ENCODE peak calls at places on chromosomes 2 and 18, in seven cellular contexts. One of them, this sample, is unnamed.

GRCh38 chr2:231918501-231919330 is 7.5 kb downstream of the NPPC start:
- DNase-seq in cardiac fibroblast: no peak
- DNase-seq in left ventricle myocardium inferior: peak
- DNase-seq in HL-60: no peak
- DNase-seq in endothelial cell of umbilical vein: no peak
- DNase-seq in upper lobe of left lung: no peak
- DNase-seq in heart right ventricle: no peak
- DNase-seq in this sample: no peak

GRCh38 chr18:40152859-40153258 is 1802.2 kb upstream of the PIK3C3 start:
- DNase-seq in HL-60: no peak
- DNase-seq in heart right ventricle: no peak
- DNase-seq in upper lobe of left lung: no peak
- DNase-seq in endothelial cell of umbilical vein: no peak
- DNase-seq in left ventricle myocardium inferior: no peak
- DNase-seq in cardiac fibroblast: peak
- DNase-seq in this sample: no peak

GRCh38 chr2:128308889-128309288 is 9.8 kb downstream of the HS6ST1 start:
- DNase-seq in HL-60: no peak
- DNase-seq in endothelial cell of umbilical vein: no peak
- DNase-seq in upper lobe of left lung: no peak
- DNase-seq in cardiac fibroblast: no peak
- DNase-seq in heart right ventricle: no peak
- DNase-seq in left ventricle myocardium inferior: peak
- DNase-seq in this sample: no peak

GRCh38 chr2:170817247-170817998 is 736 bp downstream of the GAD1 start:
- DNase-seq in upper lobe of left lung: no peak
- DNase-seq in left ventricle myocardium inferior: no peak
- DNase-seq in endothelial cell of umbilical vein: peak
- DNase-seq in cardiac fibroblast: peak
- DNase-seq in HL-60: no peak
- DNase-seq in heart right ventricle: no peak
- DNase-seq in this sample: no peak

GRCh38 chr2:185208261-185208660 is 530.3 kb upstream of the FSIP2 start:
- DNase-seq in cardiac fibroblast: no peak
- DNase-seq in HL-60: no peak
- DNase-seq in left ventricle myocardium inferior: no peak
- DNase-seq in upper lobe of left lung: no peak
- DNase-seq in endothelial cell of umbilical vein: no peak
- DNase-seq in heart right ventricle: no peak
- DNase-seq in this sample: no peak

GRCh38 chr18:48949606-48950535 is 894 bp downstream of the SMAD7 start:
- DNase-seq in endothelial cell of umbilical vein: peak
- DNase-seq in HL-60: no peak
- DNase-seq in cardiac fibroblast: peak
- DNase-seq in upper lobe of left lung: peak
- DNase-seq in heart right ventricle: peak
- DNase-seq in left ventricle myocardium inferior: no peak
- DNase-seq in this sample: no peak

GRCh38 chr2:191333911-191334357 is 88.7 kb downstream of the MYO1B start:
- DNase-seq in cardiac fibroblast: peak
- DNase-seq in left ventricle myocardium inferior: no peak
- DNase-seq in heart right ventricle: no peak
- DNase-seq in HL-60: no peak
- DNase-seq in upper lobe of left lung: no peak
- DNase-seq in endothelial cell of umbilical vein: no peak
- DNase-seq in this sample: peak

GRCh38 chr18:26133652-26134051 is at the start of gene PSMA8:
- DNase-seq in left ventricle myocardium inferior: peak
- DNase-seq in heart right ventricle: peak
- DNase-seq in HL-60: no peak
- DNase-seq in cardiac fibroblast: no peak
- DNase-seq in endothelial cell of umbilical vein: peak
- DNase-seq in upper lobe of left lung: no peak
- DNase-seq in this sample: no peak

GRCh38 chr2:191036365-191036764 is 22.4 kb upstream of the STAT1 start:
- DNase-seq in upper lobe of left lung: peak
- DNase-seq in cardiac fibroblast: no peak
- DNase-seq in left ventricle myocardium inferior: no peak
- DNase-seq in endothelial cell of umbilical vein: peak
- DNase-seq in HL-60: no peak
- DNase-seq in heart right ventricle: no peak
- DNase-seq in this sample: no peak

DNA sequence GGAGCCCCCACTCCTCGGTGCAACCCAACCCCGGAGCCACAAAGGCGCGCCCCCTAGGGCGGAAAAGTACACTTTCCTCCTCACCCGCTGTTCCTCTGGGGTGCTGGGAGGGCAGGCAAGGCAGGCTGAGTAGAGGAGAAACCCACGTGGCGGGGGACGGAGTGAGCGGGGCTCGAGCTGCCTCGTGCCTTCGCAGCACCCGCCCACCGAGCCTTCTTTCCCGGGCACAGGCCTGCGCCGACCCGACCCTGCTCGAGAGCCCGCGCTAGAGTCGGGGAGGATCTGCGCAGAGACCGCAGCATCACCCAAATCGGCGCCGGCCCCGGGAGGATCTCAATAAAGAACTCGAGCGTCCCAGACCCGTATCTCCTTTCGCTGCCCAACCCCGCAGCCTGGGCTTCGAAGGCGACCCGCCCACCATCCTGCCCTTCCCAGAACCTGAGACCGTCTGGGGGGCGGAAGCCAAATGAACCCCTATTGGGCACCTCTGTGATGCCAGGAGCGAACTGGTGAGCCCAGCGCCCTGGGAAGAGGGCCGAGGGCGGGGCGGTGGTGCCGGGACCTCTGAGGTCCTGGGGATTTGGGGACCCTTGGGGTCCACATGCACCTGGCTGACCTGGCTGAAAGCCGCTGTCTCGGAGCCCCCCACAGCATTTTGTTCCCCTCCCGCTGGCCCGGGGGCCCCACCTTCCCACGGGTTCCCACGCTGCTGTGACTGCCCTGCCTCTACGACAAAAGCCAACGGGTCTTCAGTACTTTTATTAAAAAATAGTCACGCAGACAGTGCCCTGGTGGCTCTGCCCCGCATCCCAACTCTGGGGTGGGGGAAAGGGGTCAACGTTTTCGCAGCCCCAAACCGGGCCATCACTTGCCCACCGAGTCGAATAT is 1.3 kb downstream of the UCN start:
- DNase-seq in endothelial cell of umbilical vein: no peak
- DNase-seq in HL-60: no peak
- DNase-seq in cardiac fibroblast: no peak
- DNase-seq in upper lobe of left lung: no peak
- DNase-seq in heart right ventricle: no peak
- DNase-seq in left ventricle myocardium inferior: no peak
- DNase-seq in this sample: no peak
- H3K4me3 ChIP-seq in endothelial cell of umbilical vein: no peak
- H3K4me3 ChIP-seq in HL-60: no peak
- H3K4me3 ChIP-seq in cardiac fibroblast: no peak
- H3K4me3 ChIP-seq in upper lobe of left lung: peak
- H3K4me3 ChIP-seq in heart right ventricle: no peak
- H3K4me3 ChIP-seq in left ventricle myocardium inferior: peak
- H3K4me3 ChIP-seq in this sample: no peak

GRCh38 chr2:107627164-107627563 is 199.5 kb upstream of the RGPD4 start:
- DNase-seq in heart right ventricle: no peak
- DNase-seq in upper lobe of left lung: no peak
- DNase-seq in cardiac fibroblast: no peak
- DNase-seq in HL-60: no peak
- DNase-seq in endothelial cell of umbilical vein: no peak
- DNase-seq in left ventricle myocardium inferior: no peak
- DNase-seq in this sample: no peak
- TF ChIP-seq CTCF in heart right ventricle: no peak
- TF ChIP-seq CTCF in upper lobe of left lung: no peak
- TF ChIP-seq CTCF in cardiac fibroblast: no peak
- TF ChIP-seq CTCF in HL-60: no peak
- TF ChIP-seq CTCF in endothelial cell of umbilical vein: no peak
- TF ChIP-seq CTCF in left ventricle myocardium inferior: no peak
- TF ChIP-seq CTCF in this sample: peak

GRCh38 chr2:112023707-112024106 is 31.4 kb upstream of the TMEM87B start:
- DNase-seq in HL-60: no peak
- DNase-seq in cardiac fibroblast: no peak
- DNase-seq in left ventricle myocardium inferior: no peak
- DNase-seq in upper lobe of left lung: no peak
- DNase-seq in heart right ventricle: no peak
- DNase-seq in endothelial cell of umbilical vein: no peak
- DNase-seq in this sample: no peak

GRCh38 chr2:112024896-112025491 is 30.1 kb upstream of the TMEM87B start:
- DNase-seq in cardiac fibroblast: no peak
- DNase-seq in heart right ventricle: no peak
- DNase-seq in HL-60: no peak
- DNase-seq in left ventricle myocardium inferior: no peak
- DNase-seq in upper lobe of left lung: no peak
- DNase-seq in endothelial cell of umbilical vein: no peak
- DNase-seq in this sample: no peak

GRCh38 chr2:112021781-112022231 is 33.3 kb upstream of the TMEM87B start:
- DNase-seq in upper lobe of left lung: no peak
- DNase-seq in left ventricle myocardium inferior: no peak
- DNase-seq in endothelial cell of umbilical vein: no peak
- DNase-seq in cardiac fibroblast: no peak
- DNase-seq in HL-60: no peak
- DNase-seq in heart right ventricle: no peak
- DNase-seq in this sample: no peak

GRCh38 chr2:112026509-112026908 is 28.6 kb upstream of the TMEM87B start:
- DNase-seq in endothelial cell of umbilical vein: peak
- DNase-seq in cardiac fibroblast: no peak
- DNase-seq in upper lobe of left lung: no peak
- DNase-seq in left ventricle myocardium inferior: no peak
- DNase-seq in HL-60: no peak
- DNase-seq in heart right ventricle: no peak
- DNase-seq in this sample: no peak

GRCh38 chr2:112024246-112024645 is 30.8 kb upstream of the TMEM87B start:
- DNase-seq in HL-60: no peak
- DNase-seq in cardiac fibroblast: no peak
- DNase-seq in upper lobe of left lung: no peak
- DNase-seq in endothelial cell of umbilical vein: no peak
- DNase-seq in heart right ventricle: no peak
- DNase-seq in left ventricle myocardium inferior: no peak
- DNase-seq in this sample: no peak
- H3K4me3 ChIP-seq in HL-60: no peak
- H3K4me3 ChIP-seq in cardiac fibroblast: no peak
- H3K4me3 ChIP-seq in upper lobe of left lung: no peak
- H3K4me3 ChIP-seq in endothelial cell of umbilical vein: no peak
- H3K4me3 ChIP-seq in heart right ventricle: no peak
- H3K4me3 ChIP-seq in left ventricle myocardium inferior: no peak
- H3K4me3 ChIP-seq in this sample: no peak

GRCh38 chr2:51710222-51710621 is 678.3 kb upstream of the NRXN1 start:
- DNase-seq in HL-60: no peak
- DNase-seq in cardiac fibroblast: no peak
- DNase-seq in heart right ventricle: no peak
- DNase-seq in upper lobe of left lung: no peak
- DNase-seq in left ventricle myocardium inferior: no peak
- DNase-seq in endothelial cell of umbilical vein: no peak
- DNase-seq in this sample: no peak
- TF ChIP-seq CTCF in HL-60: peak
- TF ChIP-seq CTCF in cardiac fibroblast: no peak
- TF ChIP-seq CTCF in heart right ventricle: no peak
- TF ChIP-seq CTCF in upper lobe of left lung: no peak
- TF ChIP-seq CTCF in left ventricle myocardium inferior: no peak
- TF ChIP-seq CTCF in endothelial cell of umbilical vein: peak
- TF ChIP-seq CTCF in this sample: no peak

DNA sequence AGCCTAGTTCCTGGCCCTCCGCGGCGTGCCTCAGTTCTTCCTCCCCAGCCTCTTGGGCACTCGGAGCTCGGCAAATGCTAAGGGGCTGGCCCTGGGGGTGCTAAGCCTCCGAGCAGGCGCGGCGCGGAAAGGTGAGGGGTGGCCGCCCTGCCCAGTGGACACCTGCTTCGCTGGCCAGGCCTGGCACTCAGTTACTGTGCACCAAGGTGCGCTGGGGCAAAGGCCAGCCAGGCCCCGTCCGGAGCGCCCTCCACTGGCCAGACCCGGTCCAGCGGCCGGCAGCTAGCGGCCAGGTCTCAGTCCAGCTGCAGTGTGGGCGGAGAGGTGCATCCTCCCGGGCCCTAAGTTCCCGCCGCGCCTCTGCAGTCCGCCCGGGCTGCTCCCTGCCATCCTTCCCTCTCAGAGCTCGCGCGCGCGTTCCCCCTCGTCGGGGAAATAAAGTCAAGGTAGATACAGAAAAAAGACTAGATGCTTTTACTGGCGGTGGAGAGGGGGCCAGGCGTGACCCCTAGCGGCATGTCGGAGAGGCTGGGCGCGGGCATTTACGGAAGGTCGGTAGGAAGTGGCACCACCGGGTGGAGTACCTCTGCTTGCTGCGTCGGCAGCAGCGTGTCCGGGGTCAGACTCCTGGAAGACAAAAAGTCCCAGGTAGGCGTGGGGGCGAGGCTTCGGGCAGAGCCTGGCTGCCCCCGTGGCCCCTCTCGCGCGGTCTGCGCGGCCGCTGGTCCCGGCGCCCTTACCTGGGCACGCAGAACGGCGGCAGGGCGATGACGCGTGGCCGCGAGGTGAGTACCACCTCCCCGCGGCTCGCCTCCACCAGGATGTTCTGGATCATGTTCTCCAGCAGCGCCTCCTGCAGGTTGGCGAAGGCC is 9.4 kb upstream of the CRYBA2 start:
- DNase-seq in upper lobe of left lung: peak
- DNase-seq in left ventricle myocardium inferior: no peak
- DNase-seq in cardiac fibroblast: peak
- DNase-seq in endothelial cell of umbilical vein: no peak
- DNase-seq in heart right ventricle: no peak
- DNase-seq in HL-60: no peak
- DNase-seq in this sample: no peak
- H3K4me3 ChIP-seq in upper lobe of left lung: peak
- H3K4me3 ChIP-seq in left ventricle myocardium inferior: peak
- H3K4me3 ChIP-seq in cardiac fibroblast: no peak
- H3K4me3 ChIP-seq in endothelial cell of umbilical vein: no peak
- H3K4me3 ChIP-seq in heart right ventricle: peak
- H3K4me3 ChIP-seq in HL-60: no peak
- H3K4me3 ChIP-seq in this sample: no peak

GRCh38 chr2:218400930-218401833 is 1.5 kb downstream of the CTDSP1 start:
- DNase-seq in endothelial cell of umbilical vein: no peak
- DNase-seq in left ventricle myocardium inferior: peak
- DNase-seq in upper lobe of left lung: peak
- DNase-seq in heart right ventricle: peak
- DNase-seq in HL-60: no peak
- DNase-seq in cardiac fibroblast: no peak
- DNase-seq in this sample: no peak
- TF ChIP-seq CTCF in endothelial cell of umbilical vein: no peak
- TF ChIP-seq CTCF in left ventricle myocardium inferior: no peak
- TF ChIP-seq CTCF in upper lobe of left lung: no peak
- TF ChIP-seq CTCF in heart right ventricle: no peak
- TF ChIP-seq CTCF in HL-60: no peak
- TF ChIP-seq CTCF in cardiac fibroblast: no peak
- TF ChIP-seq CTCF in this sample: no peak

DNA sequence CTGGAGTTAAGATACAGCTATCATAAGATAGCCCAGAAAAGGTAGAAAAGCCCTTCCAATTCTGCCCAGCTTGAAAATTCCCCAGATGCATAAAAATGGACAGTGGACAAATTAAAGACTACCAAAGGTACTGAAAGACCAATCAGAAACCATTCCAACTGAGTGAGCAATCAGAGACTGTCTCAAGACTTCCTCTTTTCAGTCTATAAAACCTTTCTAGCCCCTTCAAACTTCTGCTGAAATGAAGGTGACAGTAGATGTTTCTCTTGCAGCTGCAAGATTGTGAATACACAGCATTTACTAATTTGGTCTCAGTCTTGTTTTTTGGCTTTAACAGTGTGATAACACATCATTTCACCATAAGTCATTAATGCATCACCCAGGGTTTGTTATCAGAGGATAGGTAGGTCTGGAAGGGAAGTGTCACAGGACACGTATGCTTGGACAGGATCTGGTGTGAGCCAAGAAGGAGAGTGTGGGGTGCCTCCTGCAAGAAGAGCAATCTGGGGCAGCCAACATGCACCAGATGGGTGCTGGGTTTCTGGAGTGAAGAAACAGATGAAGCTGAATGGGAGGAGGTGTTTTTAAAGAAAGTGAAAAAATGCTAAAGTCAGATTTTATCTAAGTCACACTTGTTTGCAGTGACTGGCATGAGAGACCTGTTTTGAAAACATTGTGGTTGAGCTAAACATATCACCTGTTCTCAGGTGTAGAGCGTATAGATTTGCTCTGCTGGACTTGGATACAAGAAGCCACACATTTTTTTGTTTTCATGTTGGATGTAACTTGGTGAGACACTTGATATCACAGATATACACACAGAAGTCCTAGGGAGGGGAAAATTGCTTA is 75.3 kb upstream of the DDX18 start:
- DNase-seq in left ventricle myocardium inferior: no peak
- DNase-seq in endothelial cell of umbilical vein: no peak
- DNase-seq in cardiac fibroblast: no peak
- DNase-seq in heart right ventricle: no peak
- DNase-seq in upper lobe of left lung: no peak
- DNase-seq in HL-60: no peak
- DNase-seq in this sample: no peak
- H3K4me3 ChIP-seq in left ventricle myocardium inferior: no peak
- H3K4me3 ChIP-seq in endothelial cell of umbilical vein: no peak
- H3K4me3 ChIP-seq in cardiac fibroblast: no peak
- H3K4me3 ChIP-seq in heart right ventricle: no peak
- H3K4me3 ChIP-seq in upper lobe of left lung: no peak
- H3K4me3 ChIP-seq in HL-60: no peak
- H3K4me3 ChIP-seq in this sample: no peak